ENCODE peak calls at places on chromosome 14, in five cellular contexts. One of them, this sample, is unnamed.
A peak's percentile ranks its signal among the peaks of the same experiment; 100 is the strongest.

GRCh38 chr14:58100735-58101368 is 51.2 kb downstream of the ARMH4 start:
- DNase-seq in right lobe of liver: no peak
- DNase-seq in lower lobe of right lung: no peak
- DNase-seq in cardiac muscle cell: peak; percentile 37
- DNase-seq in BJ: no peak
- DNase-seq in this sample: peak; percentile 34

GRCh38 chr14:92352158-92352985 is 29.4 kb downstream of the SLC24A4 start:
- DNase-seq in right lobe of liver: no peak
- DNase-seq in lower lobe of right lung: no peak
- DNase-seq in cardiac muscle cell: peak; percentile 39
- DNase-seq in BJ: no peak
- DNase-seq in this sample: peak; percentile 6

GRCh38 chr14:68707496-68707895 is 85.4 kb downstream of the ZFP36L1 start:
- DNase-seq in right lobe of liver: no peak
- DNase-seq in lower lobe of right lung: no peak
- DNase-seq in cardiac muscle cell: no peak
- DNase-seq in BJ: no peak
- DNase-seq in this sample: no peak

GRCh38 chr14:104523546-104523935 is 56.0 kb upstream of the C14orf180 start:
- DNase-seq in right lobe of liver: no peak
- DNase-seq in lower lobe of right lung: no peak
- DNase-seq in cardiac muscle cell: no peak
- DNase-seq in BJ: no peak
- DNase-seq in this sample: no peak

GRCh38 chr14:70879448-70879847 is 27.8 kb upstream of the PCNX1 start:
- DNase-seq in right lobe of liver: no peak
- DNase-seq in lower lobe of right lung: no peak
- DNase-seq in cardiac muscle cell: no peak
- DNase-seq in BJ: no peak
- DNase-seq in this sample: no peak

GRCh38 chr14:94171208-94171607 is 2.9 kb upstream of the PPP4R4 start:
- DNase-seq in right lobe of liver: no peak
- DNase-seq in lower lobe of right lung: no peak
- DNase-seq in cardiac muscle cell: no peak
- DNase-seq in BJ: no peak
- DNase-seq in this sample: peak; percentile 21

GRCh38 chr14:34338056-34338455 is 124.0 kb downstream of the SPTSSA start:
- DNase-seq in right lobe of liver: no peak
- DNase-seq in lower lobe of right lung: no peak
- DNase-seq in cardiac muscle cell: no peak
- DNase-seq in BJ: no peak
- DNase-seq in this sample: no peak

GRCh38 chr14:51131516-51131915 is 36.6 kb upstream of the TRIM9 start:
- DNase-seq in right lobe of liver: no peak
- DNase-seq in lower lobe of right lung: no peak
- DNase-seq in cardiac muscle cell: no peak
- DNase-seq in BJ: no peak
- DNase-seq in this sample: no peak

GRCh38 chr14:65042731-65043372 is 56.2 kb downstream of the FNTB start:
- DNase-seq in right lobe of liver: no peak
- DNase-seq in lower lobe of right lung: peak; percentile 64
- DNase-seq in cardiac muscle cell: no peak
- DNase-seq in BJ: no peak
- DNase-seq in this sample: no peak

GRCh38 chr14:21781543-21781942 is 107.9 kb upstream of the OR4E1 start:
- DNase-seq in right lobe of liver: no peak
- DNase-seq in lower lobe of right lung: no peak
- DNase-seq in cardiac muscle cell: no peak
- DNase-seq in BJ: no peak
- DNase-seq in this sample: no peak

GRCh38 chr14:64507376-64508156 is 3.0 kb downstream of the ZBTB1 start:
- DNase-seq in right lobe of liver: no peak
- DNase-seq in lower lobe of right lung: no peak
- DNase-seq in cardiac muscle cell: peak; percentile 17
- DNase-seq in BJ: no peak
- DNase-seq in this sample: peak; percentile 12

GRCh38 chr14:97760050-97760449 is 962.9 kb downstream of the VRK1 start:
- DNase-seq in right lobe of liver: no peak
- DNase-seq in lower lobe of right lung: no peak
- DNase-seq in cardiac muscle cell: no peak
- DNase-seq in BJ: no peak
- DNase-seq in this sample: no peak
- H3K27me3 ChIP-seq in right lobe of liver: no peaks in the 10 kb centered on the region
- H3K27me3 ChIP-seq in lower lobe of right lung: no peaks in the 10 kb centered on the region
- H3K27me3 ChIP-seq in cardiac muscle cell: no peaks in the 10 kb centered on the region
- H3K27me3 ChIP-seq in BJ: no peaks in the 10 kb centered on the region
- H3K27me3 ChIP-seq in this sample: no peaks in the 10 kb centered on the region

DNA sequence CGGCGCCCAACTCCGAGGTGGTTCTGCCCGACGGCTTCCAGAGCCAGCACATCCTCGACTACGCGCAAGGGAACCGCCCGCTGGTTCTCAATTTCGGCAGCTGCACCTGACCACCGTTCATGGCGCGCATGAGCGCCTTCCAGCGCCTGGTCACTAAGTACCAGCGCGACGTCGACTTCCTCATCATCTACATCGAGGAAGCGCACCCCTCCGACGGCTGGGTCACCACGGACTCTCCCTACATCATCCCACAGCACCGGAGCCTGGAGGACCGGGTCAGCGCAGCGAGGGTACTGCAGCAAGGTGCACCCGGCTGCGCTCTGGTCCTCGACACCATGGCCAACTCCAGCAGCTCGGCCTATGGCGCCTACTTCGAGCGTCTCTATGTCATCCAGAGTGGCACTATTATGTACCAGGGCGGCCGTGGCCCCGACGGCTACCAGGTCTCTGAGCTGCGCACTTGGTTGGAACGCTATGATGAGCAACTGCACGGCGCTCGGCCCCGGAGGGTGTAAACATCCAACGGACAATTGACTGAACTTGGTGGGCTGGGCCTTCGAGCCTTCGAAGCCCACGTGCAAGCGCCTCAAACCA is 699 bp downstream of the DIO3 start:
- DNase-seq in right lobe of liver: no peak
- DNase-seq in lower lobe of right lung: no peak
- DNase-seq in cardiac muscle cell: no peak
- DNase-seq in BJ: no peak
- DNase-seq in this sample: no peak
- H3K27me3 ChIP-seq in right lobe of liver: no peaks in the 10 kb centered on the region
- H3K27me3 ChIP-seq in lower lobe of right lung: peaks cover 74% of the 10 kb centered on the region
- H3K27me3 ChIP-seq in cardiac muscle cell: peaks cover 99% of the 10 kb centered on the region
- H3K27me3 ChIP-seq in BJ: peaks cover 48% of the 10 kb centered on the region
- H3K27me3 ChIP-seq in this sample: peaks cover 40% of the 10 kb centered on the region

GRCh38 chr14:101622251-101623076 is 61.2 kb downstream of the DIO3 start:
- DNase-seq in right lobe of liver: no peak
- DNase-seq in lower lobe of right lung: no peak
- DNase-seq in cardiac muscle cell: no peak
- DNase-seq in BJ: no peak
- DNase-seq in this sample: no peak
- H3K27me3 ChIP-seq in right lobe of liver: no peaks in the 10 kb centered on the region
- H3K27me3 ChIP-seq in lower lobe of right lung: no peaks in the 10 kb centered on the region
- H3K27me3 ChIP-seq in cardiac muscle cell: peaks cover 3% of the 10 kb centered on the region
- H3K27me3 ChIP-seq in BJ: no peaks in the 10 kb centered on the region
- H3K27me3 ChIP-seq in this sample: no peaks in the 10 kb centered on the region

GRCh38 chr14:63262446-63262845 is 56.3 kb downstream of the GPHB5 start:
- DNase-seq in right lobe of liver: no peak
- DNase-seq in lower lobe of right lung: no peak
- DNase-seq in cardiac muscle cell: no peak
- DNase-seq in BJ: no peak
- DNase-seq in this sample: no peak

DNA sequence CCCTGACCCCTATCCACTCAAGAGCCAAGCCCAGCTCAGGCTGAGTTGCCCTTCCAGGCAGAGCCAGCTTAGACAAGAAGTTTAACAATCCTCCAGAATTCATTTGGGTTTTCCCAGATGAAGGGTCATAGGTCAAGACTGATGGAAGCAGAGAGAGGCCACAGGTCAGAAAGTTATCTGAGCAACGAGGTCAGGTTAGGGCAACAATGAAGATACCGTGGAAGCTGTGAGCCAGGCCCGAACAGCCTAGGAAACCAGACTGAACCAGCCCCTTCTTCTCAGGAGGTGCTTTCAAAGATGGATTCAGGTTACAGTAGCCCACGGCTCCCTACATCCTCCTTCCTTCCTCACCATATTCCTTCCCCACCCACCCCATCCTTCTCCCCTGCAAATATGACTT is 53.1 kb downstream of the RHOJ start:
- DNase-seq in right lobe of liver: no peak
- DNase-seq in lower lobe of right lung: no peak
- DNase-seq in cardiac muscle cell: no peak
- DNase-seq in BJ: no peak
- DNase-seq in this sample: no peak
- H3K27me3 ChIP-seq in right lobe of liver: no peaks in the 10 kb centered on the region
- H3K27me3 ChIP-seq in lower lobe of right lung: no peaks in the 10 kb centered on the region
- H3K27me3 ChIP-seq in cardiac muscle cell: no peaks in the 10 kb centered on the region
- H3K27me3 ChIP-seq in BJ: no peaks in the 10 kb centered on the region
- H3K27me3 ChIP-seq in this sample: no peaks in the 10 kb centered on the region

GRCh38 chr14:99333841-99334240 is 61.8 kb upstream of the BCL11B start:
- DNase-seq in right lobe of liver: no peak
- DNase-seq in lower lobe of right lung: no peak
- DNase-seq in cardiac muscle cell: no peak
- DNase-seq in BJ: no peak
- DNase-seq in this sample: no peak
- H3K27me3 ChIP-seq in right lobe of liver: no peaks in the 10 kb centered on the region
- H3K27me3 ChIP-seq in lower lobe of right lung: peaks cover 9% of the 10 kb centered on the region
- H3K27me3 ChIP-seq in cardiac muscle cell: no peaks in the 10 kb centered on the region
- H3K27me3 ChIP-seq in BJ: no peaks in the 10 kb centered on the region
- H3K27me3 ChIP-seq in this sample: peaks cover 8% of the 10 kb centered on the region

GRCh38 chr14:101076451-101077220 is 173.1 kb upstream of the RTL1 start:
- DNase-seq in right lobe of liver: peak; percentile 37
- DNase-seq in lower lobe of right lung: no peak
- DNase-seq in cardiac muscle cell: no peak
- DNase-seq in BJ: no peak
- DNase-seq in this sample: no peak
- H3K27me3 ChIP-seq in right lobe of liver: no peaks in the 10 kb centered on the region
- H3K27me3 ChIP-seq in lower lobe of right lung: peaks cover 35% of the 10 kb centered on the region
- H3K27me3 ChIP-seq in cardiac muscle cell: peaks cover 5% of the 10 kb centered on the region
- H3K27me3 ChIP-seq in BJ: no peaks in the 10 kb centered on the region
- H3K27me3 ChIP-seq in this sample: no peaks in the 10 kb centered on the region

GRCh38 chr14:75607842-75608640 is 29.6 kb downstream of the FLVCR2 start:
- DNase-seq in right lobe of liver: no peak
- DNase-seq in lower lobe of right lung: no peak
- DNase-seq in cardiac muscle cell: no peak
- DNase-seq in BJ: no peak
- DNase-seq in this sample: no peak

GRCh38 chr14:75609606-75610476 is 31.4 kb downstream of the FLVCR2 start:
- DNase-seq in right lobe of liver: no peak
- DNase-seq in lower lobe of right lung: no peak
- DNase-seq in cardiac muscle cell: peak; percentile 42
- DNase-seq in BJ: no peak
- DNase-seq in this sample: no peak

GRCh38 chr14:75614179-75614578 is 35.8 kb downstream of the FLVCR2 start:
- DNase-seq in right lobe of liver: no peak
- DNase-seq in lower lobe of right lung: no peak
- DNase-seq in cardiac muscle cell: no peak
- DNase-seq in BJ: no peak
- DNase-seq in this sample: no peak

GRCh38 chr14:75612157-75612556 is 33.7 kb downstream of the FLVCR2 start:
- DNase-seq in right lobe of liver: no peak
- DNase-seq in lower lobe of right lung: no peak
- DNase-seq in cardiac muscle cell: no peak
- DNase-seq in BJ: no peak
- DNase-seq in this sample: no peak

DNA sequence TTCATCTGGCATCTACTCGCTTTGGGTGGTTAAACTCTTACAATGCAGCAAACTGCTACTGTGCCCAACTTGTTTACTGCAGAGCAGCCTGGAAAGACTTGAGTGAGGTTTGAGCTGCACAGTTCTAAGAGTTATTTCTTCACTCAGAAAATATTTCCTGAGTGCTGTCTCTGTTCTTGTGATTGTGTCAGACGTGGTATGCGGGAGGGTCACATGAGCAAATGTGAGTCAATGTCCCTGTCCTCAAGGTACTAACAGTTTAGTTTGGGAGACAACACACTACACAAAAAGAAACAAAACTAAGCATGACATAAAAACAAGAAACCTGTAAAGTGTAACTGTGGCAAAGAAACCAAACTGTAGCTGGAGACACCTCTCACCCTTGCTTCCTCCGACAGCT is 32.4 kb downstream of the FLVCR2 start:
- DNase-seq in right lobe of liver: no peak
- DNase-seq in lower lobe of right lung: no peak
- DNase-seq in cardiac muscle cell: peak; percentile 52
- DNase-seq in BJ: no peak
- DNase-seq in this sample: no peak
- H3K27me3 ChIP-seq in right lobe of liver: no peaks in the 10 kb centered on the region
- H3K27me3 ChIP-seq in lower lobe of right lung: no peaks in the 10 kb centered on the region
- H3K27me3 ChIP-seq in cardiac muscle cell: no peaks in the 10 kb centered on the region
- H3K27me3 ChIP-seq in BJ: peaks cover 11% of the 10 kb centered on the region
- H3K27me3 ChIP-seq in this sample: no peaks in the 10 kb centered on the region

DNA sequence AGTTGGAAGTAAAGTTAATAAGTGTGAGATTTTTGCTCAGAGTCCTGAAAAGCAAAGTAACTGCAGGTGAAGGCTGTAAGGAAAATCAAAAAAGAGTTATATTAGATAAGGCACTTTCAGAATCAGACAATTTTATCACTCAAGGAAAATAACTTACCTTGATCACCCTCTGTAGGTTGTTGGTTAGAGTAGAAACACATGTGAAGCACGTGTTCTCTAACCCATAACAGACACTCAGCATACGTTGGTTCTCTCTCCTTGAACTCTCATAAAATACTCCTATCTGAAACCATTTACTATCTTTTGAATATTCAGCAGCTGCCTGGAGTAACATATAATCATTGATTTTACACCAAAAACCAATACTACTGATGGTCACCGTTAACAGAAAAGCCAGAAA is 335.5 kb downstream of the KCNH5 start:
- DNase-seq in right lobe of liver: no peak
- DNase-seq in lower lobe of right lung: no peak
- DNase-seq in cardiac muscle cell: no peak
- DNase-seq in BJ: no peak
- DNase-seq in this sample: no peak
- H3K27me3 ChIP-seq in right lobe of liver: no peaks in the 10 kb centered on the region
- H3K27me3 ChIP-seq in lower lobe of right lung: no peaks in the 10 kb centered on the region
- H3K27me3 ChIP-seq in cardiac muscle cell: no peaks in the 10 kb centered on the region
- H3K27me3 ChIP-seq in BJ: no peaks in the 10 kb centered on the region
- H3K27me3 ChIP-seq in this sample: no peaks in the 10 kb centered on the region

GRCh38 chr14:61397607-61398006 is 76.2 kb downstream of the PRKCH start:
- DNase-seq in right lobe of liver: no peak
- DNase-seq in lower lobe of right lung: no peak
- DNase-seq in cardiac muscle cell: no peak
- DNase-seq in BJ: no peak
- DNase-seq in this sample: no peak

GRCh38 chr14:61398221-61398620 is 76.8 kb downstream of the PRKCH start:
- DNase-seq in right lobe of liver: no peak
- DNase-seq in lower lobe of right lung: no peak
- DNase-seq in cardiac muscle cell: no peak
- DNase-seq in BJ: no peak
- DNase-seq in this sample: no peak

GRCh38 chr14:61401461-61401860 is 80.1 kb downstream of the PRKCH start:
- DNase-seq in right lobe of liver: no peak
- DNase-seq in lower lobe of right lung: no peak
- DNase-seq in cardiac muscle cell: no peak
- DNase-seq in BJ: no peak
- DNase-seq in this sample: no peak

GRCh38 chr14:61396694-61397093 is 75.3 kb downstream of the PRKCH start:
- DNase-seq in right lobe of liver: no peak
- DNase-seq in lower lobe of right lung: no peak
- DNase-seq in cardiac muscle cell: no peak
- DNase-seq in BJ: no peak
- DNase-seq in this sample: no peak

DNA sequence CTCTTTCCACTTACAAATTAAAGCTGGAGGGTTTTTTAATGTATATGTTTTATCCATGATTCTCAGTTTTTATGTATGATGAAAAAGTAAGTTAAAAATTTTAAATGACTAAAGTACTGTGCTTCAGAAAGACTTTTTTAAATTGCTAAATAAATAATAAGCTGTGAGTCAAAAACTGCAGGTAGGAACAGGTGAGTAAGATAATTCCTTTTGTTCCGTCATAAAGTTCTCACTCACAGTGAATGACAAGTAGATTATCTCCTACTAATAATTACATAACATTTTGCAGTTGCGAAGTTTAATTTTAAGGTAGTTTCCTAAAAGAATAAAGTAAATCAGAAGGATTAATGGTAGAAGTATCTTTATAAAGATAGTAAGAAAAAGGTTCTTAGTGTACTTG is 78.0 kb downstream of the PRKCH start:
- DNase-seq in right lobe of liver: no peak
- DNase-seq in lower lobe of right lung: no peak
- DNase-seq in cardiac muscle cell: no peak
- DNase-seq in BJ: no peak
- DNase-seq in this sample: no peak
- H3K27me3 ChIP-seq in right lobe of liver: no peaks in the 10 kb centered on the region
- H3K27me3 ChIP-seq in lower lobe of right lung: no peaks in the 10 kb centered on the region
- H3K27me3 ChIP-seq in cardiac muscle cell: no peaks in the 10 kb centered on the region
- H3K27me3 ChIP-seq in BJ: no peaks in the 10 kb centered on the region
- H3K27me3 ChIP-seq in this sample: no peaks in the 10 kb centered on the region